ENCODE peak calls at places on chromosomes 6 and 20, in nine cellular contexts. Y is GM13977; Z is GM04504; Q is mucosa of gallbladder; X is lower lobe of right lung; I is AG20443; D is NCI-H1105; F is G401; J is activated CD4-positive, alpha-beta memory T cell treated with anti-CD3 and anti-CD28 coated beads, Interleukin-2, amount 10 ng/mL, durations not matched to agents 7 days and 5 days. P is an unnamed sample.

GRCh38 chr6:89452269-89452668 is 19.3 kb downstream of the ANKRD6 start:
- DNase-seq in Y (no peak), Z (no peak), Q (no peak), X (no peak), I (no peak), D (no peak), F (no peak), J (no peak), P (no peak)

GRCh38 chr6:107653183-107653580 is 163.3 kb downstream of the SOBP start:
- DNase-seq in Y (no peak), Z (no peak), Q (no peak), X (no peak), I (no peak), D (peak), F (no peak), J (no peak), P (no peak)

GRCh38 chr6:10426781-10427279 is 12.0 kb upstream of the TFAP2A start:
- DNase-seq in Y (peak), Z (no peak), Q (no peak), X (no peak), I (no peak), D (no peak), F (no peak), J (no peak), P (no peak)

GRCh38 chr20:3818155-3819151 is 1.9 kb upstream of the AP5S1 start:
- DNase-seq in Y (peak), Z (peak), Q (peak), X (peak), I (peak), D (peak), F (peak), J (no peak), P (peak)

GRCh38 chr6:3762359-3762758 is 10.8 kb upstream of the PXDC1 start:
- DNase-seq in Y (no peak), Z (no peak), Q (no peak), X (no peak), I (no peak), D (no peak), F (no peak), J (no peak), P (no peak)

GRCh38 chr6:149766156-149766768 is 16.7 kb downstream of the PCMT1 start:
- DNase-seq in Y (no peak), Z (no peak), Q (no peak), X (no peak), I (no peak), D (no peak), F (no peak), J (no peak), P (peak)

GRCh38 chr6:19691465-19692167 is 145.6 kb upstream of the ID4 start:
- DNase-seq in Y (no peak), Z (no peak), Q (no peak), X (no peak), I (peak), D (no peak), F (peak), J (no peak), P (no peak)

GRCh38 chr6:33319939-33320314 is 2.4 kb upstream of the ZBTB22 start:
- DNase-seq in Y (no peak), Z (no peak), Q (no peak), X (no peak), I (no peak), D (no peak), F (no peak), J (no peak), P (no peak)

GRCh38 chr20:6533321-6533720 is 234.2 kb upstream of the BMP2 start:
- DNase-seq in Y (no peak), Z (peak), Q (no peak), X (no peak), I (peak), D (no peak), F (no peak), J (no peak), P (no peak)

GRCh38 chr6:35493307-35493983 is 3.4 kb downstream of the TEAD3 start:
- DNase-seq in Y (no peak), Z (no peak), Q (no peak), X (no peak), I (no peak), D (no peak), F (no peak), J (no peak), P (no peak)

GRCh38 chr6:165098165-165098564 is 211.2 kb downstream of the C6orf118 start:
- DNase-seq in Y (no peak), Z (no peak), Q (no peak), X (no peak), I (no peak), D (no peak), F (no peak), J (no peak), P (no peak)

GRCh38 chr20:1438361-1438760 is 28.3 kb downstream of the NSFL1C start:
- DNase-seq in Y (no peak), Z (no peak), Q (no peak), X (no peak), I (no peak), D (no peak), F (no peak), J (no peak), P (no peak)

GRCh38 chr6:34589140-34589539 is 33.0 kb upstream of the SPDEF start:
- DNase-seq in Y (no peak), Z (no peak), Q (no peak), X (no peak), I (no peak), D (no peak), F (no peak), J (no peak), P (no peak)

GRCh38 chr6:2890981-2891767 is 11.9 kb downstream of the SERPINB9 start:
- DNase-seq in Y (no peak), Z (no peak), Q (no peak), X (no peak), I (no peak), D (no peak), F (no peak), J (no peak), P (no peak)

GRCh38 chr20:42652261-42652660 is 537.4 kb downstream of the PTPRT start:
- DNase-seq in Y (no peak), Z (no peak), Q (no peak), X (no peak), I (no peak), D (no peak), F (no peak), J (no peak), P (no peak)

GRCh38 chr6:26536571-26537159 is 1.5 kb upstream of the HMGN4 start:
- DNase-seq in Y (peak), Z (no peak), Q (peak), X (no peak), I (no peak), D (peak), F (peak), J (peak), P (no peak)

GRCh38 chr6:166757226-166758135 is 130.4 kb upstream of the RPS6KA2 start:
- DNase-seq in Y (no peak), Z (peak), Q (no peak), X (no peak), I (peak), D (peak), F (no peak), J (no peak), P (no peak)

GRCh38 chr6:2666906-2667575 is 83.7 kb downstream of the MYLK4 start:
- DNase-seq in Y (no peak), Z (no peak), Q (no peak), X (no peak), I (no peak), D (no peak), F (no peak), J (no peak), P (no peak)

GRCh38 chr6:63492476-63492875 is 79.8 kb upstream of the LOC128125822 start:
- DNase-seq in Y (no peak), Z (no peak), Q (no peak), X (no peak), I (no peak), D (no peak), F (no peak), J (no peak), P (no peak)

GRCh38 chr20:24673678-24674570 is 204.5 kb downstream of the SYNDIG1 start:
- DNase-seq in Y (no peak), Z (peak), Q (no peak), X (no peak), I (peak), D (no peak), F (no peak), J (no peak), P (no peak)

GRCh38 chr6:124064317-124065113 is 260.9 kb downstream of the NKAIN2 start:
- DNase-seq in Y (no peak), Z (no peak), Q (no peak), X (no peak), I (no peak), D (no peak), F (no peak), J (no peak), P (no peak)